ENCODE peak calls at places on chromosomes 12 and 14, in six cellular contexts. One of them, this sample, is unnamed.

GRCh38 chr12:67482751-67483661 is 165.5 kb upstream of the DYRK2 start:
- DNase-seq in fibroblast of lung: peak; percentile 41
- DNase-seq in heart left ventricle: peak; percentile 79
- DNase-seq in ovary: no peak
- DNase-seq in A549: no peak
- DNase-seq in kidney: peak; percentile 90
- DNase-seq in this sample: peak; percentile 23

GRCh38 chr14:49940805-49941421 is 48.0 kb downstream of the ARF6 start:
- DNase-seq in heart left ventricle: no peak
- DNase-seq in A549: no peak
- DNase-seq in fibroblast of lung: no peak
- DNase-seq in ovary: no peak
- DNase-seq in kidney: no peak
- DNase-seq in this sample: no peak

GRCh38 chr12:123907726-123908476 is 64.7 kb downstream of the CCDC92 start:
- DNase-seq in kidney: peak; percentile 44
- DNase-seq in heart left ventricle: no peak
- DNase-seq in fibroblast of lung: no peak
- DNase-seq in A549: no peak
- DNase-seq in ovary: no peak
- DNase-seq in this sample: no peak

GRCh38 chr14:21072781-21073339 is 2.8 kb downstream of the ARHGEF40 start:
- DNase-seq in kidney: no peak
- DNase-seq in heart left ventricle: no peak
- DNase-seq in fibroblast of lung: no peak
- DNase-seq in ovary: no peak
- DNase-seq in A549: no peak
- DNase-seq in this sample: no peak

GRCh38 chr12:15754233-15754632 is 35.0 kb downstream of the EPS8 start:
- DNase-seq in fibroblast of lung: peak; percentile 33
- DNase-seq in kidney: no peak
- DNase-seq in A549: no peak
- DNase-seq in heart left ventricle: no peak
- DNase-seq in ovary: no peak
- DNase-seq in this sample: no peak

GRCh38 chr12:67352682-67353081 is 83.5 kb downstream of the CAND1 start:
- DNase-seq in ovary: no peak
- DNase-seq in fibroblast of lung: no peak
- DNase-seq in A549: no peak
- DNase-seq in heart left ventricle: no peak
- DNase-seq in kidney: no peak
- DNase-seq in this sample: no peak

GRCh38 chr14:104405566-104406226 is 173.9 kb upstream of the C14orf180 start:
- DNase-seq in kidney: no peak
- DNase-seq in heart left ventricle: no peak
- DNase-seq in A549: no peak
- DNase-seq in ovary: no peak
- DNase-seq in fibroblast of lung: no peak
- DNase-seq in this sample: no peak

GRCh38 chr12:43893670-43894069 is 57.8 kb downstream of the TMEM117 start:
- DNase-seq in A549: no peak
- DNase-seq in fibroblast of lung: peak; percentile 42
- DNase-seq in ovary: no peak
- DNase-seq in heart left ventricle: no peak
- DNase-seq in kidney: no peak
- DNase-seq in this sample: no peak

GRCh38 chr12:121748571-121749265 is 36.2 kb downstream of the TMEM120B start:
- DNase-seq in fibroblast of lung: peak; percentile 93
- DNase-seq in heart left ventricle: no peak
- DNase-seq in kidney: peak; percentile 88
- DNase-seq in ovary: peak; percentile 85
- DNase-seq in A549: peak; percentile 85
- DNase-seq in this sample: no peak

DNA sequence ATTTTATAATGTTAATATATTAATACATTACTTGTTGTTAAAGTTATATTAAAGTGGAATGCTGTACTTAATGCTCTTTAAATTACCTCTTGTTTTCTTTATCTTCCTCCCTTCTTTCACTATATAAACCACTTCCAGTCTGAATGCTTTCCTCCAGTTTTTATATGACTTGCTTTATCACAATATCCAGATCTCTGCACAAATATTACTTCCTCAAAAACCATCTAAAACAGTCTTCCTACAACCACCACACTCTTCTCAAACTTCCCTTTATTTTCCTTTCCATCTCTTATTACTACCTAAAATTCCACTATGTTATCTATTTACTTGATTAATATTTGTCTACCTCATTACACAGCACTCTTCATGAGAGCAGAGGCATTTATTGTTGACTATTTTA is 956.6 kb downstream of the LRFN5 start:
- DNase-seq in heart left ventricle: no peak
- DNase-seq in ovary: no peak
- DNase-seq in fibroblast of lung: no peak
- DNase-seq in A549: no peak
- DNase-seq in kidney: no peak
- DNase-seq in this sample: no peak
- H3K9me3 ChIP-seq in heart left ventricle: no peaks in the 10 kb centered on the region
- H3K9me3 ChIP-seq in ovary: no peaks in the 10 kb centered on the region
- H3K9me3 ChIP-seq in fibroblast of lung: no peaks in the 10 kb centered on the region
- H3K9me3 ChIP-seq in A549: no peaks in the 10 kb centered on the region
- H3K9me3 ChIP-seq in kidney: no peaks in the 10 kb centered on the region
- H3K9me3 ChIP-seq in this sample: no peaks in the 10 kb centered on the region

GRCh38 chr14:79328863-79329262 is 882.4 kb downstream of the DIO2 start:
- DNase-seq in ovary: no peak
- DNase-seq in A549: no peak
- DNase-seq in heart left ventricle: no peak
- DNase-seq in kidney: no peak
- DNase-seq in fibroblast of lung: peak; percentile 17
- DNase-seq in this sample: no peak

GRCh38 chr14:79332504-79333197 is 878.7 kb downstream of the DIO2 start:
- DNase-seq in A549: no peak
- DNase-seq in kidney: no peak
- DNase-seq in heart left ventricle: no peak
- DNase-seq in fibroblast of lung: no peak
- DNase-seq in ovary: no peak
- DNase-seq in this sample: no peak

GRCh38 chr14:79333198-79333546 is 878.1 kb downstream of the DIO2 start:
- DNase-seq in ovary: no peak
- DNase-seq in A549: no peak
- DNase-seq in kidney: no peak
- DNase-seq in fibroblast of lung: no peak
- DNase-seq in heart left ventricle: no peak
- DNase-seq in this sample: no peak

GRCh38 chr14:79334272-79334671 is 877.0 kb downstream of the DIO2 start:
- DNase-seq in ovary: no peak
- DNase-seq in A549: no peak
- DNase-seq in heart left ventricle: no peak
- DNase-seq in fibroblast of lung: no peak
- DNase-seq in kidney: no peak
- DNase-seq in this sample: no peak

GRCh38 chr14:79331820-79332219 is 879.5 kb downstream of the DIO2 start:
- DNase-seq in heart left ventricle: no peak
- DNase-seq in ovary: no peak
- DNase-seq in kidney: no peak
- DNase-seq in fibroblast of lung: no peak
- DNase-seq in A549: no peak
- DNase-seq in this sample: no peak
- H3K9me3 ChIP-seq in heart left ventricle: no peaks in the 10 kb centered on the region
- H3K9me3 ChIP-seq in ovary: no peaks in the 10 kb centered on the region
- H3K9me3 ChIP-seq in kidney: no peaks in the 10 kb centered on the region
- H3K9me3 ChIP-seq in fibroblast of lung: no peaks in the 10 kb centered on the region
- H3K9me3 ChIP-seq in A549: peaks cover 10% of the 10 kb centered on the region
- H3K9me3 ChIP-seq in this sample: no peaks in the 10 kb centered on the region

DNA sequence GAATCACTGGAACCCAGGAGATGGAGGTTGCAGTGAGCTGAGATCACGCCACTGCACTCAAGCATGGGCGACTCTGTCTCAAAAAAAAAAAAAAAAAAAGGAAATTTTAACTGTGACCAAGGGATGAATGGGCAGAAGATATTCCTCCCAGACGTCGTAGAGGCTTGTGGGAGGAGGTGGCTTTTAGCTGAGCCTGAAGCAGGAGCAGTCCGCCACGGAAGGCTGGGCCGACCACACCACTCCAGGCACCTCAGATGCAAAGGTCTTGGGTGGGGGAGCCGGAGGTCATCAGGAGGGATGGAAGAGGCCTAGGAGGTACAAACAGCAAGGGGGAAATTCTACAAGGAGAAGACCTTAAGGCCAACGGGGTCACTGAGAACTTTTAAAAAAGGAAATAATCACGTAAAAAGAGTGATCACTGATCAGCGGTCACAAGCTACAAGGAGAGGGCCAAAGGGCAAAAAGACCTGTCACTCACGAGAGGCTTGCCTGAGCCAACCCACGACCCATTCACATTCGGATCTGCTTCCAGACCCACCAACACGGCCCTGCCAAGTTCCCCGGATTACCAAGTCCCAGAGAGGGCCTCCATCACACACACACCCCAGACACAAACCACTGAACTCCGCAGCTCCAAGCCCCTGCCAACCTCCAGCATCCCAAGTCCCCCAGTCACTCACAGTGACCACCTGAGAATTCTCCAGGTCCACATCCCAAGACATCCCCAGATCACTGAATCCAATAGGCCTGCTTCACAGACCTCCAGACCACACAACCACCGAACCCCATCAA is 3.5 kb downstream of the ZNF605 start:
- DNase-seq in kidney: no peak
- DNase-seq in fibroblast of lung: no peak
- DNase-seq in ovary: no peak
- DNase-seq in heart left ventricle: no peak
- DNase-seq in A549: no peak
- DNase-seq in this sample: no peak
- H3K9me3 ChIP-seq in kidney: peaks cover 40% of the 10 kb centered on the region
- H3K9me3 ChIP-seq in fibroblast of lung: peaks cover 24% of the 10 kb centered on the region
- H3K9me3 ChIP-seq in ovary: peaks cover 31% of the 10 kb centered on the region
- H3K9me3 ChIP-seq in heart left ventricle: peaks cover 2% of the 10 kb centered on the region
- H3K9me3 ChIP-seq in A549: peaks cover 76% of the 10 kb centered on the region
- H3K9me3 ChIP-seq in this sample: no peaks in the 10 kb centered on the region

DNA sequence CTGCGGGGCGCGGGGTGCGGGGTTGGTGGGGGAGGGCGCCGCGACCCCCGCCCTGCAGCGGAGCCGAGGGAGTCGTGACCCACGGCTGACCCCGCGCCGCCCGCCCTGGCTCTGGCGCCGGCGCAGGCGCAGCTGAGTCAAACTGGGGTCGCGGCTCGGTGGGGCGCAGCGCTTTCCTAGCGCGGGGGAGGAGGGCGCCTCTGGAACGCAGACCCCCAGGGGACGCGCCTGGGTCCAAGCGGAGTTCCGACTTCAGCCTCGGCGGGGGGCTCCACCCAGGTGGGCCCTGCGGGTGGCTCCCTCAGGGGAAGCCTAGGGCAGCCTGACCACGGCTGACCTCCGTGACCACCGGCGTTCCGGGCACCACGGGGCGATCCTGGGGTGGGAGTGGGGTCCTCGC is 467 bp upstream of the ANHX start:
- DNase-seq in fibroblast of lung: no peak
- DNase-seq in kidney: no peak
- DNase-seq in A549: no peak
- DNase-seq in ovary: no peak
- DNase-seq in heart left ventricle: no peak
- DNase-seq in this sample: no peak
- H3K9me3 ChIP-seq in fibroblast of lung: no peaks in the 10 kb centered on the region
- H3K9me3 ChIP-seq in kidney: no peaks in the 10 kb centered on the region
- H3K9me3 ChIP-seq in A549: peaks cover 69% of the 10 kb centered on the region
- H3K9me3 ChIP-seq in ovary: no peaks in the 10 kb centered on the region
- H3K9me3 ChIP-seq in heart left ventricle: no peaks in the 10 kb centered on the region
- H3K9me3 ChIP-seq in this sample: peaks cover 3% of the 10 kb centered on the region

GRCh38 chr14:60648169-60648933 is 926 bp downstream of the SIX1 start:
- DNase-seq in fibroblast of lung: no peak
- DNase-seq in ovary: no peak
- DNase-seq in heart left ventricle: no peak
- DNase-seq in A549: peak; percentile 51
- DNase-seq in kidney: peak; percentile 60
- DNase-seq in this sample: no peak
- H3K9me3 ChIP-seq in fibroblast of lung: no peaks in the 10 kb centered on the region
- H3K9me3 ChIP-seq in ovary: no peaks in the 10 kb centered on the region
- H3K9me3 ChIP-seq in heart left ventricle: no peaks in the 10 kb centered on the region
- H3K9me3 ChIP-seq in A549: no peaks in the 10 kb centered on the region
- H3K9me3 ChIP-seq in kidney: no peaks in the 10 kb centered on the region
- H3K9me3 ChIP-seq in this sample: no peaks in the 10 kb centered on the region

GRCh38 chr12:55874465-55874864 is 31.7 kb upstream of the MMP19 start:
- DNase-seq in kidney: no peak
- DNase-seq in ovary: no peak
- DNase-seq in A549: no peak
- DNase-seq in fibroblast of lung: no peak
- DNase-seq in heart left ventricle: no peak
- DNase-seq in this sample: no peak
- H3K9me3 ChIP-seq in kidney: no peaks in the 10 kb centered on the region
- H3K9me3 ChIP-seq in ovary: no peaks in the 10 kb centered on the region
- H3K9me3 ChIP-seq in A549: peaks cover 8% of the 10 kb centered on the region
- H3K9me3 ChIP-seq in fibroblast of lung: no peaks in the 10 kb centered on the region
- H3K9me3 ChIP-seq in heart left ventricle: peaks cover 2% of the 10 kb centered on the region
- H3K9me3 ChIP-seq in this sample: no peaks in the 10 kb centered on the region

GRCh38 chr12:32811686-32812392 is 56.1 kb upstream of the YARS2 start:
- DNase-seq in kidney: no peak
- DNase-seq in fibroblast of lung: no peak
- DNase-seq in heart left ventricle: no peak
- DNase-seq in ovary: no peak
- DNase-seq in A549: no peak
- DNase-seq in this sample: no peak

GRCh38 chr12:32809846-32810245 is 54.1 kb upstream of the YARS2 start:
- DNase-seq in A549: no peak
- DNase-seq in heart left ventricle: no peak
- DNase-seq in fibroblast of lung: no peak
- DNase-seq in ovary: no peak
- DNase-seq in kidney: no peak
- DNase-seq in this sample: no peak

GRCh38 chr12:32804301-32804700 is 48.6 kb upstream of the YARS2 start:
- DNase-seq in fibroblast of lung: no peak
- DNase-seq in ovary: no peak
- DNase-seq in A549: no peak
- DNase-seq in heart left ventricle: no peak
- DNase-seq in kidney: no peak
- DNase-seq in this sample: no peak

GRCh38 chr12:32809196-32809595 is 53.5 kb upstream of the YARS2 start:
- DNase-seq in heart left ventricle: no peak
- DNase-seq in fibroblast of lung: no peak
- DNase-seq in A549: no peak
- DNase-seq in kidney: no peak
- DNase-seq in ovary: no peak
- DNase-seq in this sample: no peak
- H3K9me3 ChIP-seq in heart left ventricle: no peaks in the 10 kb centered on the region
- H3K9me3 ChIP-seq in fibroblast of lung: no peaks in the 10 kb centered on the region
- H3K9me3 ChIP-seq in A549: no peaks in the 10 kb centered on the region
- H3K9me3 ChIP-seq in kidney: no peaks in the 10 kb centered on the region
- H3K9me3 ChIP-seq in ovary: no peaks in the 10 kb centered on the region
- H3K9me3 ChIP-seq in this sample: no peaks in the 10 kb centered on the region

DNA sequence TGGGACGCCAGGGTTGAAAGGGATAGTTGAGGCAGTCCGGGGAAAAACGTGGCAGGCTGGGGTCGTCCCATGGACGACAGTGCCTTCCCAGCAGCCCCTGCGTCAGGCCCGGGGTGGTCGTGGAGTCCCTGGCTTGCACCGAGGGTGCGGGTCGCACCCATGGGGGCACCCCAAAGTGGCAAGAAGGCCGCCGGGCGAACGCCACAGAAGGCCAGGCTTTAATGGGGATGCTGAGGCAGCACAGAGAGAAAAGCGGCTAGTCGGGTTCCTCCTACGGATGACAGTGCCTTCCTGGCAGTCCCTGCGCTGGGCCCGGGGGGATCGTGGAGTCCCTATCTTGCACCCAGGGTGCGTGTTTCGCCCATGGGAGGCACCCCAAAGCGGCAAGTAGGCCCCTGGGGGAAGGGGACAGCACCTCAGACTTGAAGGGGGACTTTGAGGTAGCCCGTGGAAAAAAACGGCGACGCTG is 158.6 kb upstream of the ALG10B start:
- DNase-seq in fibroblast of lung: no peak
- DNase-seq in A549: no peak
- DNase-seq in kidney: no peak
- DNase-seq in ovary: no peak
- DNase-seq in heart left ventricle: no peak
- DNase-seq in this sample: no peak
- H3K9me3 ChIP-seq in fibroblast of lung: no peaks in the 10 kb centered on the region
- H3K9me3 ChIP-seq in A549: no peaks in the 10 kb centered on the region
- H3K9me3 ChIP-seq in kidney: no peaks in the 10 kb centered on the region
- H3K9me3 ChIP-seq in ovary: no peaks in the 10 kb centered on the region
- H3K9me3 ChIP-seq in heart left ventricle: no peaks in the 10 kb centered on the region
- H3K9me3 ChIP-seq in this sample: no peaks in the 10 kb centered on the region